ENCODE peak calls at places on chromosomes 11 and 22, in five cellular contexts. R, D, Y, T and L are unnamed samples.
A peak's percentile ranks its signal among the peaks of the same experiment; 100 is the strongest.

GRCh38 chr22:26057731-26058130 is 111.5 kb upstream of the SEZ6L start:
- DNase-seq in R (no peak), D (no peak), Y (no peak), T (no peak), L (no peak)

GRCh38 chr22:46619240-46619829 is 851 bp upstream of the GRAMD4 start:
- DNase-seq in R (no peak), D (no peak), Y (no peak), T (no peak), L (no peak)

GRCh38 chr11:105092255-105093239 is 47.0 kb downstream of the CARD18 start:
- DNase-seq in R (no peak), D (no peak), Y (no peak), T (no peak), L (no peak)

GRCh38 chr11:62280452-62280851 is 10.5 kb downstream of the SCGB2A2 start:
- DNase-seq in R (no peak), D (no peak), Y (no peak), T (no peak), L (no peak)

GRCh38 chr11:68670208-68670992 is 13.9 kb upstream of the GAL start:
- DNase-seq in R (no peak), D (no peak), Y (no peak), T (no peak), L (no peak)

GRCh38 chr22:31561238-31561887 is 65.0 kb downstream of the SFI1 start:
- DNase-seq in R (peak; percentile 36), D (peak; percentile 60), Y (peak; percentile 68), T (peak; percentile 89), L (no peak)

GRCh38 chr11:34160791-34161190 is 55.4 kb downstream of the NAT10 start:
- DNase-seq in R (no peak), D (no peak), Y (no peak), T (peak; percentile 36), L (no peak)

GRCh38 chr11:2974272-2974671 is 17.9 kb downstream of the NAP1L4 start:
- DNase-seq in R (no peak), D (no peak), Y (no peak), T (no peak), L (no peak)

DNA sequence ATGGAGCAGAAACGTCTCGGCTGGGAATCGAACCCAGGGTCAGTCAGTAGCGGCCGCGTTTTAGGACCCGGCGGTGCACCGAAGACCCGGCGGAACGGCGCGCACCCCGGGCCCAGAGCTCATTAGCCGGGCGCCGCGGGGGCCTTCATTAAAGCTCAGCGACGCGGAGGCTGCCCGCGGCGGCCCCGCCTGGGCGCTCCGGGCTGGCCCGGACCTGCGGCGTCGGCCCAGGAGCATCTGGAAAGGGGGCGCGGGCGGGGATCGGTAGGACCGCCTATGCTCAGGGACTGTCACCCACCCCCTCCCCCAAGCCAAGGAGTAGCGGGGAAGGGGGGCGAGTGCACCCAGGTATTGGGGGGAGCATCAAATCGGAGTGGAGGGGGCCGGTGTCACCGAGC is 52.2 kb downstream of the CYTH4 start:
- DNase-seq in R (no peak), D (no peak), Y (no peak), T (no peak), L (no peak)
- H3K4me3 ChIP-seq in R (no peak overlapping the region), D (no peak overlapping the region), Y (no peak overlapping the region), T (no peak overlapping the region), L (no peak overlapping the region)

DNA sequence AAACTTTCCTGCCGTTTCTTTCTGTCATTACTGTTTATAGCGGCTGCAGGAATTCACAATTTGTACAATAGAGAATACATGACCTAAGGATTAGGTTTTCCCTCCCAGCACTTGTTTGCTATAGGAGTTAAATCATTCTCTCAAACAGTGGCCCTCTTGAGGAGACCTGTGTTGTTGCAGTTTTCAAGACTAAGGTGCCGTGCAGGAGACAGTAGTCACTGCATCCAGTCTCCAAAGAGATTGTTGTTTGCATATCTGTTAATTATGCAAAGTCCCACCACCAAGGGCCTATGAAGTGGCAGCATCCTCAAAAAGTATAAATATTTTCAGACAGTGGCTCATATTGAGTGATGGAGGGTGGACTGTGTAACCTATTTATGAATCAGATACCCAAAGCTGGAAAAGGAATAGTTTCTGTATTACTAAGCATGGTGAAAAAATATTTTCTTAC is 2.3 kb downstream of the PRSS23 start:
- DNase-seq in R (no peak), D (no peak), Y (peak; percentile 53), T (no peak), L (no peak)
- H3K4me3 ChIP-seq in R (no peak overlapping the region), D (peak overlapping the region; percentile 91), Y (no peak overlapping the region), T (no peak overlapping the region), L (no peak overlapping the region)

GRCh38 chr11:117876049-117876340 is 463 bp downstream of the FXYD6 start:
- DNase-seq in R (no peak), D (no peak), Y (no peak), T (no peak), L (no peak)
- H3K4me3 ChIP-seq in R (no peak overlapping the region), D (peak overlapping the region; percentile 46), Y (peak overlapping the region; percentile 42), T (peak overlapping the region; percentile 98), L (peak overlapping the region; percentile 62)

GRCh38 chr22:39901519-39902146 is 749 bp downstream of the GRAP2 start:
- DNase-seq in R (no peak), D (no peak), Y (no peak), T (no peak), L (no peak)

GRCh38 chr22:39898997-39899396 is 1.9 kb upstream of the GRAP2 start:
- DNase-seq in R (peak; percentile 65), D (no peak), Y (no peak), T (no peak), L (no peak)

GRCh38 chr22:39897841-39898240 is 3.0 kb upstream of the GRAP2 start:
- DNase-seq in R (no peak), D (no peak), Y (no peak), T (no peak), L (no peak)

GRCh38 chr22:39896313-39896996 is 2.9 kb upstream of the ENTHD1 start:
- DNase-seq in R (no peak), D (no peak), Y (no peak), T (no peak), L (no peak)

DNA sequence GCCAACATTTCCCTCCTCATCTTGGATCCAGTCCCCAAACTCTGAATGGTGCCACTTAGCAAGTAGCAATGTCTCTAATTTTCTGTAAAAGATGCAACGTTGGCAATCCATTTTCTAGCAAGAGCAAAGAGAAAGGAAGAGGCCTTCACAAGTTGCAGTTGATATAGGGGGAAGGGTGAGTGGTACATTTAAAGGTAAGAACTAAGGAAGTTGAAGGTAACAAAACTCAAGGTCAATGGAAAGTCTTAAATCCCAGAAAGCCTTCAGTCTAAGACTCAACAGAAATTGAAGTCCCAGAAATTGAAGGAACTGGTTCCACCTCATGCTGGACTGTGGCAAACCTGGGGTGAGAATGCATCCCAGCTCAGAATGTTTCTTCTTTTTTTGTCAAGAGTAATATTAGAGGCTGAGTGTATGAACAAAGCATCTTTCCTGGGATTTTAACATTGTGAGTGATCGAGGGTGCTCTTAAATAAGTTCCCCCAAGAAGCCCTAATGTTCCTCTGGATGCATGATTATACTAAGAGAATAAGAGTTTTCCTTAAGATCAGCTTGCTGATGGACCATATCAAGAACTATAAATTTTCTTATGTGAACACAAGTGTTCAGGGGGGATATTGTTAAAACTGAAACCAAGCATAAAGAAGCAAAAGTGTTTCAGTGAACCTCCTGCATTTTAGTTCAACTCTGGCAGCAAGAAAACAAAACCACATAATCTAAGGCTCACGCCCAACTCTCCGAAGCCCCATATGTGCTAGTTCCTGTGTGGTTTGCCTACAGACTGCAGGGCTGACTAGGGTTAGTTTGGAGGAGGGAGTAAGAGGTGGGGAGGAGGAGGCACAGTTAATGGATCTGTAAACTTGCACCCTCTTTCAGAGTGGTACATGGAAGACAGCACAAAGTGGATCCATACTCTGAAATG is at the start of gene GRAP2:
- DNase-seq in R (peak; percentile 72), D (no peak), Y (no peak), T (no peak), L (peak; percentile 74)
- H3K4me3 ChIP-seq in R (peak within 1 kb of the TSS; percentile 50), D (no peak within 1 kb of the TSS), Y (no peak within 1 kb of the TSS), T (no peak within 1 kb of the TSS), L (peak within 1 kb of the TSS; percentile 80)

DNA sequence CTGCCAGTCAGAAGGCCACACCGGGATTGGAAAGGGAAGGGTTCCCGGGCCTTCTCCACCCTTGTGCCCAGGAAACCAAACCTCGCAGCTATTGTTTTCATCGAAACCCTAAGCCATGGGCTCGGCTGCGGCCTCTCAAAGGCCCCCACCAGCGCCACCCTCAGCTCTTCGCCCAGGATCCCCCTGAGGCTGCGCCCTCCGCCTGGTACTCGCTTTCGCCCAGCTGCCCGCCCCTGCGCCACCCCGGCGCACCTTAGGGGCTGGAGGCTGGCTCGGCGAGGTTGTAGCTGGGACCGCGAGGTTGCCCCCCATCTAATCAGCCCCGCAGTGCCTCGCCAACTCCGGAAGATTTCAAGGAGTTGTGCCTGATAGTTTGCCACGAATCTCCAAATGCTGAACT is 49.0 kb downstream of the FZD4 start:
- DNase-seq in R (no peak), D (no peak), Y (no peak), T (no peak), L (no peak)
- H3K4me3 ChIP-seq in R (no peak overlapping the region), D (no peak overlapping the region), Y (no peak overlapping the region), T (no peak overlapping the region), L (no peak overlapping the region)